ENCODE peak calls at places on chromosomes 11 and 22, in ten cellular contexts. L, A, J, X, K, D, Z, B, Q and N are unnamed samples.

GRCh38 chr11:4606231-4607015 is 1.6 kb downstream of the TRIM68 start:
- DNase-seq in L (no peak), A (no peak), J (no peak), X (no peak), K (no peak), D (no peak), Z (no peak), B (no peak), Q (no peak), N (peak)

GRCh38 chr11:96863520-96863919 is 473.7 kb downstream of the JRKL start:
- DNase-seq in L (no peak), A (no peak), J (no peak), X (no peak), K (no peak), D (no peak), Z (no peak), B (peak), Q (no peak), N (no peak)

GRCh38 chr11:31936309-31936708 is 125.2 kb upstream of the PAX6 start:
- DNase-seq in L (no peak), A (no peak), J (no peak), X (no peak), K (no peak), D (no peak), Z (no peak), B (no peak), Q (no peak), N (no peak)

GRCh38 chr11:1015826-1016565 is 20.5 kb downstream of the MUC6 start:
- DNase-seq in L (no peak), A (no peak), J (no peak), X (no peak), K (no peak), D (no peak), Z (no peak), B (no peak), Q (no peak), N (no peak)

GRCh38 chr11:69295079-69295994 is 1.4 kb downstream of the MYEOV start:
- DNase-seq in L (no peak), A (no peak), J (no peak), X (peak), K (no peak), D (no peak), Z (no peak), B (no peak), Q (no peak), N (no peak)

GRCh38 chr22:48827228-48827810 is 1000.4 kb downstream of the BRD1 start:
- DNase-seq in L (no peak), A (no peak), J (no peak), X (no peak), K (peak), D (no peak), Z (no peak), B (peak), Q (no peak), N (peak)

GRCh38 chr22:36759481-36760159 is 16.3 kb downstream of the IFT27 start:
- DNase-seq in L (no peak), A (no peak), J (no peak), X (peak), K (no peak), D (no peak), Z (no peak), B (no peak), Q (no peak), N (no peak)

GRCh38 chr22:39491696-39492095 is 10.4 kb upstream of the MIEF1 start:
- DNase-seq in L (no peak), A (no peak), J (no peak), X (no peak), K (no peak), D (no peak), Z (no peak), B (no peak), Q (no peak), N (no peak)

GRCh38 chr11:121513807-121514206 is 61.0 kb upstream of the SORL1-AS1 start:
- DNase-seq in L (no peak), A (no peak), J (no peak), X (no peak), K (no peak), D (no peak), Z (no peak), B (no peak), Q (no peak), N (no peak)

GRCh38 chr11:130449246-130449990 is 973 bp downstream of the ADAMTS15 start:
- DNase-seq in L (no peak), A (peak), J (no peak), X (peak), K (no peak), D (no peak), Z (no peak), B (peak), Q (no peak), N (no peak)